ENCODE peak calls at places on chromosomes 7 and 10, in eight cellular contexts. One of them, this sample, is unnamed.

GRCh38 chr7:132755538-132756481 is 179.5 kb upstream of the PLXNA4 start:
- DNase-seq in activated T-cell treated with anti-CD3 and anti-CD28 coated beads for 4 hours: no peak
- DNase-seq in esophagus muscularis mucosa: no peak
- DNase-seq in activated CD8-positive, alpha-beta T cell treated with anti-CD3 and anti-CD28 coated beads for 36 hours: no peak
- DNase-seq in lower lobe of right lung: no peak
- DNase-seq in activated gamma-delta T cell treated with anti-CD3 and anti-CD28 coated beads, Interleukin-2, amount 50 U/mL, for 16 hours: no peak
- DNase-seq in left kidney: no peak
- DNase-seq in progenitor cell of endocrine pancreas: no peak
- DNase-seq in this sample: peak

GRCh38 chr7:156166692-156167416 is 354.6 kb upstream of the SHH start:
- DNase-seq in activated T-cell treated with anti-CD3 and anti-CD28 coated beads for 4 hours: no peak
- DNase-seq in esophagus muscularis mucosa: no peak
- DNase-seq in activated CD8-positive, alpha-beta T cell treated with anti-CD3 and anti-CD28 coated beads for 36 hours: no peak
- DNase-seq in lower lobe of right lung: no peak
- DNase-seq in activated gamma-delta T cell treated with anti-CD3 and anti-CD28 coated beads, Interleukin-2, amount 50 U/mL, for 16 hours: no peak
- DNase-seq in left kidney: no peak
- DNase-seq in progenitor cell of endocrine pancreas: no peak
- DNase-seq in this sample: no peak

GRCh38 chr10:15222511-15222910 is 54.0 kb upstream of the NMT2 start:
- DNase-seq in activated T-cell treated with anti-CD3 and anti-CD28 coated beads for 4 hours: no peak
- DNase-seq in esophagus muscularis mucosa: no peak
- DNase-seq in activated CD8-positive, alpha-beta T cell treated with anti-CD3 and anti-CD28 coated beads for 36 hours: no peak
- DNase-seq in lower lobe of right lung: no peak
- DNase-seq in activated gamma-delta T cell treated with anti-CD3 and anti-CD28 coated beads, Interleukin-2, amount 50 U/mL, for 16 hours: no peak
- DNase-seq in left kidney: no peak
- DNase-seq in progenitor cell of endocrine pancreas: no peak
- DNase-seq in this sample: no peak

GRCh38 chr10:90588222-90588621 is 269.6 kb downstream of the HTR7 start:
- DNase-seq in activated T-cell treated with anti-CD3 and anti-CD28 coated beads for 4 hours: no peak
- DNase-seq in esophagus muscularis mucosa: no peak
- DNase-seq in activated CD8-positive, alpha-beta T cell treated with anti-CD3 and anti-CD28 coated beads for 36 hours: no peak
- DNase-seq in lower lobe of right lung: no peak
- DNase-seq in activated gamma-delta T cell treated with anti-CD3 and anti-CD28 coated beads, Interleukin-2, amount 50 U/mL, for 16 hours: no peak
- DNase-seq in left kidney: no peak
- DNase-seq in progenitor cell of endocrine pancreas: no peak
- DNase-seq in this sample: no peak

GRCh38 chr10:35453855-35454532 is 117.7 kb downstream of the CCNY start:
- DNase-seq in activated T-cell treated with anti-CD3 and anti-CD28 coated beads for 4 hours: no peak
- DNase-seq in esophagus muscularis mucosa: no peak
- DNase-seq in activated CD8-positive, alpha-beta T cell treated with anti-CD3 and anti-CD28 coated beads for 36 hours: no peak
- DNase-seq in lower lobe of right lung: no peak
- DNase-seq in activated gamma-delta T cell treated with anti-CD3 and anti-CD28 coated beads, Interleukin-2, amount 50 U/mL, for 16 hours: no peak
- DNase-seq in left kidney: no peak
- DNase-seq in progenitor cell of endocrine pancreas: no peak
- DNase-seq in this sample: peak

GRCh38 chr7:92614586-92615237 is 24.5 kb upstream of the FAM133B start:
- DNase-seq in activated T-cell treated with anti-CD3 and anti-CD28 coated beads for 4 hours: no peak
- DNase-seq in esophagus muscularis mucosa: no peak
- DNase-seq in activated CD8-positive, alpha-beta T cell treated with anti-CD3 and anti-CD28 coated beads for 36 hours: no peak
- DNase-seq in lower lobe of right lung: no peak
- DNase-seq in activated gamma-delta T cell treated with anti-CD3 and anti-CD28 coated beads, Interleukin-2, amount 50 U/mL, for 16 hours: no peak
- DNase-seq in left kidney: peak
- DNase-seq in progenitor cell of endocrine pancreas: no peak
- DNase-seq in this sample: no peak

GRCh38 chr10:80444124-80444523 is 10.0 kb upstream of the TSPAN14 start:
- DNase-seq in activated T-cell treated with anti-CD3 and anti-CD28 coated beads for 4 hours: no peak
- DNase-seq in esophagus muscularis mucosa: no peak
- DNase-seq in activated CD8-positive, alpha-beta T cell treated with anti-CD3 and anti-CD28 coated beads for 36 hours: peak
- DNase-seq in lower lobe of right lung: no peak
- DNase-seq in activated gamma-delta T cell treated with anti-CD3 and anti-CD28 coated beads, Interleukin-2, amount 50 U/mL, for 16 hours: no peak
- DNase-seq in left kidney: peak
- DNase-seq in progenitor cell of endocrine pancreas: no peak
- DNase-seq in this sample: no peak

GRCh38 chr7:16492513-16493062 is 27.1 kb upstream of the SOSTDC1 start:
- DNase-seq in activated T-cell treated with anti-CD3 and anti-CD28 coated beads for 4 hours: no peak
- DNase-seq in esophagus muscularis mucosa: no peak
- DNase-seq in activated CD8-positive, alpha-beta T cell treated with anti-CD3 and anti-CD28 coated beads for 36 hours: peak
- DNase-seq in lower lobe of right lung: no peak
- DNase-seq in activated gamma-delta T cell treated with anti-CD3 and anti-CD28 coated beads, Interleukin-2, amount 50 U/mL, for 16 hours: no peak
- DNase-seq in left kidney: peak
- DNase-seq in progenitor cell of endocrine pancreas: no peak
- DNase-seq in this sample: no peak

GRCh38 chr10:6748981-6749630 is 169.0 kb upstream of the PRKCQ start:
- DNase-seq in activated T-cell treated with anti-CD3 and anti-CD28 coated beads for 4 hours: no peak
- DNase-seq in esophagus muscularis mucosa: no peak
- DNase-seq in activated CD8-positive, alpha-beta T cell treated with anti-CD3 and anti-CD28 coated beads for 36 hours: no peak
- DNase-seq in lower lobe of right lung: no peak
- DNase-seq in activated gamma-delta T cell treated with anti-CD3 and anti-CD28 coated beads, Interleukin-2, amount 50 U/mL, for 16 hours: no peak
- DNase-seq in left kidney: peak
- DNase-seq in progenitor cell of endocrine pancreas: no peak
- DNase-seq in this sample: peak

GRCh38 chr7:77674878-77675277 is 21.4 kb upstream of the RSBN1L start:
- DNase-seq in activated T-cell treated with anti-CD3 and anti-CD28 coated beads for 4 hours: no peak
- DNase-seq in esophagus muscularis mucosa: no peak
- DNase-seq in activated CD8-positive, alpha-beta T cell treated with anti-CD3 and anti-CD28 coated beads for 36 hours: peak
- DNase-seq in lower lobe of right lung: peak
- DNase-seq in activated gamma-delta T cell treated with anti-CD3 and anti-CD28 coated beads, Interleukin-2, amount 50 U/mL, for 16 hours: no peak
- DNase-seq in left kidney: no peak
- DNase-seq in progenitor cell of endocrine pancreas: no peak
- DNase-seq in this sample: peak

GRCh38 chr7:1385809-1386622 is 73.3 kb downstream of the MICALL2 start:
- DNase-seq in activated T-cell treated with anti-CD3 and anti-CD28 coated beads for 4 hours: no peak
- DNase-seq in esophagus muscularis mucosa: no peak
- DNase-seq in activated CD8-positive, alpha-beta T cell treated with anti-CD3 and anti-CD28 coated beads for 36 hours: no peak
- DNase-seq in lower lobe of right lung: no peak
- DNase-seq in activated gamma-delta T cell treated with anti-CD3 and anti-CD28 coated beads, Interleukin-2, amount 50 U/mL, for 16 hours: no peak
- DNase-seq in left kidney: no peak
- DNase-seq in progenitor cell of endocrine pancreas: no peak
- DNase-seq in this sample: no peak

GRCh38 chr10:1368772-1369171 is 312.6 kb downstream of the WDR37 start:
- DNase-seq in activated T-cell treated with anti-CD3 and anti-CD28 coated beads for 4 hours: no peak
- DNase-seq in esophagus muscularis mucosa: peak
- DNase-seq in activated CD8-positive, alpha-beta T cell treated with anti-CD3 and anti-CD28 coated beads for 36 hours: peak
- DNase-seq in lower lobe of right lung: no peak
- DNase-seq in activated gamma-delta T cell treated with anti-CD3 and anti-CD28 coated beads, Interleukin-2, amount 50 U/mL, for 16 hours: no peak
- DNase-seq in left kidney: peak
- DNase-seq in progenitor cell of endocrine pancreas: peak
- DNase-seq in this sample: peak

GRCh38 chr7:118080947-118081346 is 103.0 kb upstream of the LSM8 start:
- DNase-seq in activated T-cell treated with anti-CD3 and anti-CD28 coated beads for 4 hours: peak
- DNase-seq in esophagus muscularis mucosa: no peak
- DNase-seq in activated CD8-positive, alpha-beta T cell treated with anti-CD3 and anti-CD28 coated beads for 36 hours: peak
- DNase-seq in lower lobe of right lung: no peak
- DNase-seq in activated gamma-delta T cell treated with anti-CD3 and anti-CD28 coated beads, Interleukin-2, amount 50 U/mL, for 16 hours: no peak
- DNase-seq in left kidney: no peak
- DNase-seq in progenitor cell of endocrine pancreas: no peak
- DNase-seq in this sample: peak

GRCh38 chr10:93074137-93074596 is 474 bp downstream of the CYP26A1 start:
- DNase-seq in activated T-cell treated with anti-CD3 and anti-CD28 coated beads for 4 hours: no peak
- DNase-seq in esophagus muscularis mucosa: peak
- DNase-seq in activated CD8-positive, alpha-beta T cell treated with anti-CD3 and anti-CD28 coated beads for 36 hours: no peak
- DNase-seq in lower lobe of right lung: no peak
- DNase-seq in activated gamma-delta T cell treated with anti-CD3 and anti-CD28 coated beads, Interleukin-2, amount 50 U/mL, for 16 hours: no peak
- DNase-seq in left kidney: peak
- DNase-seq in progenitor cell of endocrine pancreas: no peak
- DNase-seq in this sample: no peak

GRCh38 chr10:123021517-123021916 is 12.7 kb downstream of the ACADSB start:
- DNase-seq in activated T-cell treated with anti-CD3 and anti-CD28 coated beads for 4 hours: no peak
- DNase-seq in esophagus muscularis mucosa: no peak
- DNase-seq in activated CD8-positive, alpha-beta T cell treated with anti-CD3 and anti-CD28 coated beads for 36 hours: no peak
- DNase-seq in lower lobe of right lung: no peak
- DNase-seq in activated gamma-delta T cell treated with anti-CD3 and anti-CD28 coated beads, Interleukin-2, amount 50 U/mL, for 16 hours: no peak
- DNase-seq in left kidney: no peak
- DNase-seq in progenitor cell of endocrine pancreas: no peak
- DNase-seq in this sample: peak

GRCh38 chr10:116944911-116945310 is 60.1 kb downstream of the SHTN1 start:
- DNase-seq in activated T-cell treated with anti-CD3 and anti-CD28 coated beads for 4 hours: no peak
- DNase-seq in esophagus muscularis mucosa: no peak
- DNase-seq in activated CD8-positive, alpha-beta T cell treated with anti-CD3 and anti-CD28 coated beads for 36 hours: no peak
- DNase-seq in lower lobe of right lung: no peak
- DNase-seq in activated gamma-delta T cell treated with anti-CD3 and anti-CD28 coated beads, Interleukin-2, amount 50 U/mL, for 16 hours: no peak
- DNase-seq in left kidney: no peak
- DNase-seq in progenitor cell of endocrine pancreas: no peak
- DNase-seq in this sample: no peak

GRCh38 chr7:4819450-4820404 is 42.1 kb downstream of the PAPOLB start:
- DNase-seq in activated T-cell treated with anti-CD3 and anti-CD28 coated beads for 4 hours: no peak
- DNase-seq in esophagus muscularis mucosa: no peak
- DNase-seq in activated CD8-positive, alpha-beta T cell treated with anti-CD3 and anti-CD28 coated beads for 36 hours: no peak
- DNase-seq in lower lobe of right lung: peak
- DNase-seq in activated gamma-delta T cell treated with anti-CD3 and anti-CD28 coated beads, Interleukin-2, amount 50 U/mL, for 16 hours: no peak
- DNase-seq in left kidney: no peak
- DNase-seq in progenitor cell of endocrine pancreas: no peak
- DNase-seq in this sample: no peak

GRCh38 chr7:117283371-117283770 is 39.5 kb downstream of the WNT2 start:
- DNase-seq in activated T-cell treated with anti-CD3 and anti-CD28 coated beads for 4 hours: no peak
- DNase-seq in esophagus muscularis mucosa: peak
- DNase-seq in activated CD8-positive, alpha-beta T cell treated with anti-CD3 and anti-CD28 coated beads for 36 hours: no peak
- DNase-seq in lower lobe of right lung: no peak
- DNase-seq in activated gamma-delta T cell treated with anti-CD3 and anti-CD28 coated beads, Interleukin-2, amount 50 U/mL, for 16 hours: no peak
- DNase-seq in left kidney: no peak
- DNase-seq in progenitor cell of endocrine pancreas: no peak
- DNase-seq in this sample: no peak

GRCh38 chr7:134813668-134814067 is 34.2 kb downstream of the CALD1 start:
- DNase-seq in activated T-cell treated with anti-CD3 and anti-CD28 coated beads for 4 hours: no peak
- DNase-seq in esophagus muscularis mucosa: no peak
- DNase-seq in activated CD8-positive, alpha-beta T cell treated with anti-CD3 and anti-CD28 coated beads for 36 hours: no peak
- DNase-seq in lower lobe of right lung: no peak
- DNase-seq in activated gamma-delta T cell treated with anti-CD3 and anti-CD28 coated beads, Interleukin-2, amount 50 U/mL, for 16 hours: no peak
- DNase-seq in left kidney: peak
- DNase-seq in progenitor cell of endocrine pancreas: no peak
- DNase-seq in this sample: no peak

GRCh38 chr10:36499696-36500095 is 625.7 kb upstream of the ANKRD30A start:
- DNase-seq in activated T-cell treated with anti-CD3 and anti-CD28 coated beads for 4 hours: no peak
- DNase-seq in esophagus muscularis mucosa: no peak
- DNase-seq in activated CD8-positive, alpha-beta T cell treated with anti-CD3 and anti-CD28 coated beads for 36 hours: no peak
- DNase-seq in lower lobe of right lung: no peak
- DNase-seq in activated gamma-delta T cell treated with anti-CD3 and anti-CD28 coated beads, Interleukin-2, amount 50 U/mL, for 16 hours: no peak
- DNase-seq in left kidney: no peak
- DNase-seq in progenitor cell of endocrine pancreas: no peak
- DNase-seq in this sample: no peak

GRCh38 chr7:2843711-2844152 is 376 bp downstream of the GNA12 start:
- DNase-seq in activated T-cell treated with anti-CD3 and anti-CD28 coated beads for 4 hours: no peak
- DNase-seq in esophagus muscularis mucosa: no peak
- DNase-seq in activated CD8-positive, alpha-beta T cell treated with anti-CD3 and anti-CD28 coated beads for 36 hours: peak
- DNase-seq in lower lobe of right lung: peak
- DNase-seq in activated gamma-delta T cell treated with anti-CD3 and anti-CD28 coated beads, Interleukin-2, amount 50 U/mL, for 16 hours: no peak
- DNase-seq in left kidney: peak
- DNase-seq in progenitor cell of endocrine pancreas: peak
- DNase-seq in this sample: no peak

GRCh38 chr7:43915907-43916306 is 9.5 kb upstream of the URGCP start:
- DNase-seq in activated T-cell treated with anti-CD3 and anti-CD28 coated beads for 4 hours: no peak
- DNase-seq in esophagus muscularis mucosa: no peak
- DNase-seq in activated CD8-positive, alpha-beta T cell treated with anti-CD3 and anti-CD28 coated beads for 36 hours: no peak
- DNase-seq in lower lobe of right lung: no peak
- DNase-seq in activated gamma-delta T cell treated with anti-CD3 and anti-CD28 coated beads, Interleukin-2, amount 50 U/mL, for 16 hours: no peak
- DNase-seq in left kidney: no peak
- DNase-seq in progenitor cell of endocrine pancreas: no peak
- DNase-seq in this sample: no peak

GRCh38 chr10:77899080-77899477 is 27.5 kb downstream of the DLG5 start:
- DNase-seq in activated T-cell treated with anti-CD3 and anti-CD28 coated beads for 4 hours: no peak
- DNase-seq in esophagus muscularis mucosa: no peak
- DNase-seq in activated CD8-positive, alpha-beta T cell treated with anti-CD3 and anti-CD28 coated beads for 36 hours: no peak
- DNase-seq in lower lobe of right lung: peak
- DNase-seq in activated gamma-delta T cell treated with anti-CD3 and anti-CD28 coated beads, Interleukin-2, amount 50 U/mL, for 16 hours: no peak
- DNase-seq in left kidney: no peak
- DNase-seq in progenitor cell of endocrine pancreas: no peak
- DNase-seq in this sample: peak

GRCh38 chr7:71521506-71521905 is 389.6 kb downstream of the GALNT17 start:
- DNase-seq in activated T-cell treated with anti-CD3 and anti-CD28 coated beads for 4 hours: no peak
- DNase-seq in esophagus muscularis mucosa: no peak
- DNase-seq in activated CD8-positive, alpha-beta T cell treated with anti-CD3 and anti-CD28 coated beads for 36 hours: no peak
- DNase-seq in lower lobe of right lung: no peak
- DNase-seq in activated gamma-delta T cell treated with anti-CD3 and anti-CD28 coated beads, Interleukin-2, amount 50 U/mL, for 16 hours: no peak
- DNase-seq in left kidney: no peak
- DNase-seq in progenitor cell of endocrine pancreas: no peak
- DNase-seq in this sample: no peak

GRCh38 chr10:117568226-117568625 is 25.7 kb downstream of the EMX2 start:
- DNase-seq in activated T-cell treated with anti-CD3 and anti-CD28 coated beads for 4 hours: no peak
- DNase-seq in esophagus muscularis mucosa: no peak
- DNase-seq in activated CD8-positive, alpha-beta T cell treated with anti-CD3 and anti-CD28 coated beads for 36 hours: no peak
- DNase-seq in lower lobe of right lung: no peak
- DNase-seq in activated gamma-delta T cell treated with anti-CD3 and anti-CD28 coated beads, Interleukin-2, amount 50 U/mL, for 16 hours: no peak
- DNase-seq in left kidney: peak
- DNase-seq in progenitor cell of endocrine pancreas: no peak
- DNase-seq in this sample: no peak

GRCh38 chr10:88062798-88063472 is 199.5 kb downstream of the PTEN start:
- DNase-seq in activated T-cell treated with anti-CD3 and anti-CD28 coated beads for 4 hours: no peak
- DNase-seq in esophagus muscularis mucosa: no peak
- DNase-seq in activated CD8-positive, alpha-beta T cell treated with anti-CD3 and anti-CD28 coated beads for 36 hours: no peak
- DNase-seq in lower lobe of right lung: no peak
- DNase-seq in activated gamma-delta T cell treated with anti-CD3 and anti-CD28 coated beads, Interleukin-2, amount 50 U/mL, for 16 hours: no peak
- DNase-seq in left kidney: peak
- DNase-seq in progenitor cell of endocrine pancreas: no peak
- DNase-seq in this sample: no peak

GRCh38 chr7:66847879-66848810 is 72.9 kb upstream of the TMEM248 start:
- DNase-seq in activated T-cell treated with anti-CD3 and anti-CD28 coated beads for 4 hours: no peak
- DNase-seq in esophagus muscularis mucosa: no peak
- DNase-seq in activated CD8-positive, alpha-beta T cell treated with anti-CD3 and anti-CD28 coated beads for 36 hours: peak
- DNase-seq in lower lobe of right lung: no peak
- DNase-seq in activated gamma-delta T cell treated with anti-CD3 and anti-CD28 coated beads, Interleukin-2, amount 50 U/mL, for 16 hours: no peak
- DNase-seq in left kidney: no peak
- DNase-seq in progenitor cell of endocrine pancreas: no peak
- DNase-seq in this sample: peak

GRCh38 chr7:113159746-113160339 is 41.5 kb upstream of the SMIM30 start:
- DNase-seq in activated T-cell treated with anti-CD3 and anti-CD28 coated beads for 4 hours: no peak
- DNase-seq in esophagus muscularis mucosa: no peak
- DNase-seq in activated CD8-positive, alpha-beta T cell treated with anti-CD3 and anti-CD28 coated beads for 36 hours: peak
- DNase-seq in lower lobe of right lung: no peak
- DNase-seq in activated gamma-delta T cell treated with anti-CD3 and anti-CD28 coated beads, Interleukin-2, amount 50 U/mL, for 16 hours: no peak
- DNase-seq in left kidney: peak
- DNase-seq in progenitor cell of endocrine pancreas: no peak
- DNase-seq in this sample: peak

GRCh38 chr7:104341545-104341944 is 13.1 kb downstream of the LHFPL3 start:
- DNase-seq in activated T-cell treated with anti-CD3 and anti-CD28 coated beads for 4 hours: no peak
- DNase-seq in esophagus muscularis mucosa: no peak
- DNase-seq in activated CD8-positive, alpha-beta T cell treated with anti-CD3 and anti-CD28 coated beads for 36 hours: peak
- DNase-seq in lower lobe of right lung: no peak
- DNase-seq in activated gamma-delta T cell treated with anti-CD3 and anti-CD28 coated beads, Interleukin-2, amount 50 U/mL, for 16 hours: no peak
- DNase-seq in left kidney: peak
- DNase-seq in progenitor cell of endocrine pancreas: no peak
- DNase-seq in this sample: peak

GRCh38 chr7:106812027-106812643 is 52.9 kb upstream of the PIK3CG start:
- DNase-seq in activated T-cell treated with anti-CD3 and anti-CD28 coated beads for 4 hours: no peak
- DNase-seq in esophagus muscularis mucosa: no peak
- DNase-seq in activated CD8-positive, alpha-beta T cell treated with anti-CD3 and anti-CD28 coated beads for 36 hours: peak
- DNase-seq in lower lobe of right lung: peak
- DNase-seq in activated gamma-delta T cell treated with anti-CD3 and anti-CD28 coated beads, Interleukin-2, amount 50 U/mL, for 16 hours: peak
- DNase-seq in left kidney: no peak
- DNase-seq in progenitor cell of endocrine pancreas: no peak
- DNase-seq in this sample: no peak

GRCh38 chr7:151603951-151604350 is 84.3 kb upstream of the RHEB start:
- DNase-seq in activated T-cell treated with anti-CD3 and anti-CD28 coated beads for 4 hours: no peak
- DNase-seq in esophagus muscularis mucosa: no peak
- DNase-seq in activated CD8-positive, alpha-beta T cell treated with anti-CD3 and anti-CD28 coated beads for 36 hours: no peak
- DNase-seq in lower lobe of right lung: no peak
- DNase-seq in activated gamma-delta T cell treated with anti-CD3 and anti-CD28 coated beads, Interleukin-2, amount 50 U/mL, for 16 hours: no peak
- DNase-seq in left kidney: no peak
- DNase-seq in progenitor cell of endocrine pancreas: no peak
- DNase-seq in this sample: no peak

GRCh38 chr10:77201135-77202111 is 436.2 kb downstream of the KCNMA1 start:
- DNase-seq in activated T-cell treated with anti-CD3 and anti-CD28 coated beads for 4 hours: no peak
- DNase-seq in esophagus muscularis mucosa: no peak
- DNase-seq in activated CD8-positive, alpha-beta T cell treated with anti-CD3 and anti-CD28 coated beads for 36 hours: no peak
- DNase-seq in lower lobe of right lung: no peak
- DNase-seq in activated gamma-delta T cell treated with anti-CD3 and anti-CD28 coated beads, Interleukin-2, amount 50 U/mL, for 16 hours: no peak
- DNase-seq in left kidney: peak
- DNase-seq in progenitor cell of endocrine pancreas: no peak
- DNase-seq in this sample: no peak

GRCh38 chr7:74288034-74288881 is 949 bp upstream of the CLIP2 start:
- DNase-seq in activated T-cell treated with anti-CD3 and anti-CD28 coated beads for 4 hours: no peak
- DNase-seq in esophagus muscularis mucosa: no peak
- DNase-seq in activated CD8-positive, alpha-beta T cell treated with anti-CD3 and anti-CD28 coated beads for 36 hours: peak
- DNase-seq in lower lobe of right lung: no peak
- DNase-seq in activated gamma-delta T cell treated with anti-CD3 and anti-CD28 coated beads, Interleukin-2, amount 50 U/mL, for 16 hours: no peak
- DNase-seq in left kidney: peak
- DNase-seq in progenitor cell of endocrine pancreas: no peak
- DNase-seq in this sample: no peak

GRCh38 chr10:86218160-86218559 is 148.4 kb downstream of the GRID1 start:
- DNase-seq in activated T-cell treated with anti-CD3 and anti-CD28 coated beads for 4 hours: no peak
- DNase-seq in esophagus muscularis mucosa: no peak
- DNase-seq in activated CD8-positive, alpha-beta T cell treated with anti-CD3 and anti-CD28 coated beads for 36 hours: no peak
- DNase-seq in lower lobe of right lung: no peak
- DNase-seq in activated gamma-delta T cell treated with anti-CD3 and anti-CD28 coated beads, Interleukin-2, amount 50 U/mL, for 16 hours: no peak
- DNase-seq in left kidney: no peak
- DNase-seq in progenitor cell of endocrine pancreas: no peak
- DNase-seq in this sample: no peak

This sample was measured in MCF 10A.